ENCODE peak calls at places on chromosomes 3 and 15, in nine cellular contexts. E is GM04504; J is H4; S is T-cell; P is activated T-helper 9 cell treated with anti-CD3 and anti-CD28 coated beads, Interleukin-2, amount 50 U/mL, for 16 hours; R is naive thymus-derived CD4-positive, alpha-beta T cell; Y is cardiac fibroblast; H is WTC11; C is stimulated activated CD4-positive, alpha-beta T cell treated with anti-CD3 and anti-CD28 coated beads, Interleukin-2, amount 100 ng/mL, for 48 hours. D is an unnamed sample.
A peak's percentile ranks its signal among the peaks of the same experiment; 100 is the strongest.

GRCh38 chr15:81296218-81296617 is 27.7 kb downstream of the STARD5 start:
- DNase-seq in R (no peak), J (no peak), S (no peak), E (no peak), Y (no peak), P (no peak), H (no peak), C (no peak), D (no peak)

GRCh38 chr3:196569003-196569516 is 600 bp downstream of the FBXO45 start:
- DNase-seq in Y (peak; percentile 26), P (peak; percentile 32), E (peak; percentile 5), C (peak; percentile 31), J (peak; percentile 38), H (peak; percentile 62), S (peak; percentile 47), R (peak; percentile 60), D (peak; percentile 4)

GRCh38 chr15:32029862-32030781 is at the start of gene CHRNA7:
- DNase-seq in J (peak; percentile 54), R (no peak), H (peak; percentile 77), E (no peak), S (no peak), Y (peak; percentile 21), P (no peak), C (peak; percentile 8), D (no peak)

GRCh38 chr3:151219056-151219455 is 16.0 kb upstream of the GPR171 start:
- DNase-seq in R (no peak), E (peak; percentile 46), Y (peak; percentile 43), J (no peak), S (no peak), C (no peak), H (no peak), P (no peak), D (no peak)

GRCh38 chr15:26883466-26883865 is 16.6 kb downstream of the GABRA5 start:
- DNase-seq in C (no peak), H (no peak), R (no peak), P (no peak), S (no peak), E (no peak), J (no peak), Y (no peak), D (no peak)

GRCh38 chr3:126467611-126467955 is 8.1 kb downstream of the ZXDC start:
- DNase-seq in C (no peak), E (no peak), R (no peak), H (peak; percentile 4), P (no peak), S (no peak), J (no peak), Y (no peak), D (no peak)

GRCh38 chr3:105806361-105806760 is 62.5 kb downstream of the CBLB start:
- DNase-seq in H (no peak), Y (peak; percentile 65), J (peak; percentile 49), C (no peak), P (no peak), R (no peak), S (no peak), E (no peak), D (peak; percentile 79)

GRCh38 chr3:14789221-14789620 is 29.5 kb upstream of the FGD5 start:
- DNase-seq in Y (no peak), S (no peak), J (no peak), H (no peak), E (no peak), P (no peak), C (no peak), R (no peak), D (no peak)

GRCh38 chr3:126971891-126972351 is 11.0 kb upstream of the PLXNA1 start:
- DNase-seq in H (peak; percentile 38), R (no peak), P (no peak), J (no peak), E (no peak), S (no peak), Y (peak; percentile 84), C (no peak), D (no peak)

GRCh38 chr3:20352547-20353164 is 166.7 kb upstream of the SGO1 start:
- DNase-seq in P (no peak), R (no peak), C (no peak), J (no peak), E (no peak), S (no peak), H (no peak), Y (peak; percentile 10), D (no peak)

GRCh38 chr3:155560594-155560993 is 184.3 kb downstream of the PLCH1 start:
- DNase-seq in H (no peak), E (no peak), S (no peak), R (no peak), J (no peak), Y (no peak), P (no peak), C (no peak), D (peak; percentile 19)

GRCh38 chr3:377158-377561 is 180.6 kb downstream of the CHL1 start:
- DNase-seq in S (no peak), J (peak; percentile 76), P (no peak), Y (peak; percentile 26), E (no peak), C (no peak), H (no peak), R (no peak), D (no peak)

GRCh38 chr3:94303897-94304296 is 241.0 kb downstream of the NSUN3 start:
- DNase-seq in C (no peak), R (no peak), P (no peak), Y (peak; percentile 25), E (no peak), H (peak; percentile 11), S (no peak), J (no peak), D (peak; percentile 48)

GRCh38 chr3:5019411-5020261 is 40.4 kb downstream of the BHLHE40 start:
- DNase-seq in C (peak; percentile 57), S (peak; percentile 81), H (no peak), R (peak; percentile 79), J (no peak), P (peak; percentile 55), E (no peak), Y (no peak), D (no peak)

GRCh38 chr3:184008161-184008560 is 9.5 kb downstream of the ABCC5 start:
- DNase-seq in P (no peak), H (no peak), J (no peak), C (no peak), R (no peak), Y (no peak), S (no peak), E (no peak), D (no peak)

GRCh38 chr3:141240290-141241247 is 8.9 kb downstream of the PXYLP1 start:
- DNase-seq in R (no peak), Y (peak; percentile 22), P (no peak), E (no peak), J (no peak), S (no peak), C (no peak), H (no peak), D (no peak)

GRCh38 chr3:152853196-152853595 is 18.3 kb downstream of the P2RY1 start:
- DNase-seq in H (no peak), R (no peak), C (no peak), S (no peak), P (no peak), J (no peak), E (no peak), Y (peak; percentile 17), D (no peak)

GRCh38 chr3:158495503-158495902 is 75.5 kb upstream of the MLF1 start:
- DNase-seq in E (no peak), R (no peak), S (no peak), H (no peak), P (no peak), J (no peak), Y (no peak), C (no peak), D (no peak)

GRCh38 chr3:45659661-45660566 is 29.3 kb upstream of the SACM1L start:
- DNase-seq in C (peak; percentile 40), H (peak; percentile 85), Y (peak; percentile 79), R (no peak), S (peak; percentile 40), P (peak; percentile 21), E (no peak), J (peak; percentile 62), D (peak; percentile 82)

GRCh38 chr3:86967062-86967461 is 23.9 kb downstream of the VGLL3 start:
- DNase-seq in H (no peak), S (no peak), J (no peak), Y (no peak), R (no peak), P (no peak), E (no peak), C (no peak), D (no peak)

GRCh38 chr3:154334973-154335420 is 10.7 kb upstream of the DHX36 start:
- DNase-seq in H (no peak), P (no peak), C (no peak), S (no peak), E (peak; percentile 3), R (no peak), J (peak; percentile 27), Y (peak; percentile 54), D (no peak)

GRCh38 chr3:183829466-183829865 is 4.1 kb upstream of the MAP6D1 start:
- DNase-seq in Y (no peak), R (no peak), P (no peak), S (no peak), C (no peak), J (no peak), H (no peak), E (no peak), D (no peak)

GRCh38 chr3:47096955-47097354 is 67.0 kb downstream of the SETD2 start:
- DNase-seq in S (no peak), J (no peak), E (peak; percentile 26), P (no peak), C (no peak), R (no peak), Y (peak; percentile 32), H (no peak), D (peak; percentile 53)

GRCh38 chr15:90343391-90343790 is 8.7 kb upstream of the ZNF774 start:
- DNase-seq in H (no peak), C (no peak), J (no peak), S (no peak), P (no peak), E (no peak), Y (peak; percentile 38), R (no peak), D (no peak)

GRCh38 chr15:66405007-66405406 is 18.3 kb downstream of the MAP2K1 start:
- DNase-seq in C (no peak), Y (no peak), S (no peak), J (no peak), P (no peak), H (no peak), E (no peak), R (no peak), D (no peak)

GRCh38 chr3:156593814-156594213 is 38.9 kb upstream of the SSR3 start:
- DNase-seq in Y (no peak), R (no peak), P (no peak), E (no peak), H (no peak), J (no peak), S (no peak), C (no peak), D (no peak)

GRCh38 chr15:82952156-82953081 is at the start of gene HOMER2:
- DNase-seq in S (peak; percentile 3), R (no peak), Y (peak; percentile 11), J (no peak), H (peak; percentile 50), E (no peak), C (no peak), P (no peak), D (no peak)

GRCh38 chr3:157838457-157838856 is 267.8 kb downstream of the SHOX2 start:
- DNase-seq in H (no peak), E (no peak), R (no peak), J (no peak), Y (no peak), C (no peak), S (no peak), P (no peak), D (no peak)

GRCh38 chr3:52055537-52056351 is 627 bp downstream of the DUSP7 start:
- DNase-seq in P (no peak), H (peak; percentile 60), E (no peak), S (peak; percentile 46), C (peak; percentile 37), Y (peak; percentile 58), J (no peak), R (peak; percentile 47), D (no peak)

GRCh38 chr3:20041197-20041780 is 1.0 kb downstream of the KAT2B start:
- DNase-seq in J (peak; percentile 32), Y (peak; percentile 73), H (peak; percentile 76), S (peak; percentile 66), E (peak; percentile 45), P (peak; percentile 63), C (peak; percentile 71), R (peak; percentile 76), D (no peak)

GRCh38 chr3:188780188-188781147 is 391.3 kb upstream of the TPRG1 start:
- DNase-seq in P (no peak), C (no peak), S (no peak), H (no peak), J (no peak), E (no peak), Y (peak; percentile 94), R (no peak), D (no peak)

D was measured in HS-27A.